ENCODE peak calls at places on chromosomes 2 and 18, in five cellular contexts. Y, Q, O, I and K are unnamed samples.

GRCh38 chr18:59047992-59048363 is 91.7 kb upstream of the SEC11C start:
- DNase-seq in Y (no peak), Q (no peak), O (no peak), I (no peak), K (no peak)

GRCh38 chr2:56184500-56184996 is 758 bp downstream of the CCDC85A start:
- DNase-seq in Y (peak), Q (no peak), O (peak), I (peak), K (peak)

GRCh38 chr2:45068643-45069140 is 59.4 kb upstream of the SIX2 start:
- DNase-seq in Y (no peak), Q (no peak), O (no peak), I (no peak), K (no peak)

GRCh38 chr2:185668710-185669109 is 69.9 kb upstream of the FSIP2 start:
- DNase-seq in Y (no peak), Q (no peak), O (no peak), I (no peak), K (no peak)

GRCh38 chr2:172540421-172540820 is 15.5 kb upstream of the PDK1 start:
- DNase-seq in Y (no peak), Q (no peak), O (no peak), I (no peak), K (no peak)

GRCh38 chr2:26585100-26585499 is 56.1 kb downstream of the CIB4 start:
- DNase-seq in Y (no peak), Q (no peak), O (no peak), I (no peak), K (no peak)

GRCh38 chr18:3454365-3455089 is 4.6 kb downstream of the TGIF1 start:
- DNase-seq in Y (no peak), Q (no peak), O (peak), I (peak), K (peak)

GRCh38 chr2:131035112-131035825 is 58.0 kb downstream of the FAM168B start:
- DNase-seq in Y (no peak), Q (no peak), O (no peak), I (no peak), K (no peak)

GRCh38 chr2:203891474-203891873 is 23.9 kb downstream of the CTLA4 start:
- DNase-seq in Y (no peak), Q (no peak), O (no peak), I (peak), K (no peak)